ENCODE peak calls at places on chromosomes 13 and 19, in four cellular contexts. B is NCI-H748 treated with DMSO at 0.1 percent for 48 hours, O is neural crest cell, N is GM12865. P is an unnamed sample.

GRCh38 chr13:33313504-33313903 is 27.9 kb upstream of the STARD13 start:
- DNase-seq in B (no peak), O (no peak), N (no peak), P (no peak)

GRCh38 chr19:38869836-38870607 is 8.1 kb downstream of the RINL start:
- DNase-seq in B (no peak), O (peak), N (peak), P (peak)

GRCh38 chr19:19096641-19097627 is 33.1 kb downstream of the SLC25A42 start:
- DNase-seq in B (no peak), O (no peak), N (no peak), P (no peak)

GRCh38 chr19:50759886-50760285 is 10.4 kb upstream of the GPR32 start:
- DNase-seq in B (no peak), O (no peak), N (peak), P (peak)

GRCh38 chr13:101627556-101627943 is 175.1 kb downstream of the ITGBL1 start:
- DNase-seq in B (no peak), O (no peak), N (peak), P (no peak)

GRCh38 chr19:677601-678380 is 1.6 kb downstream of the FSTL3 start:
- DNase-seq in B (no peak), O (no peak), N (no peak), P (peak)

GRCh38 chr19:47330466-47330869 is 1.5 kb upstream of the C5AR2 start:
- DNase-seq in B (no peak), O (no peak), N (no peak), P (no peak)

GRCh38 chr13:88107486-88108044 is 436.4 kb downstream of the SLITRK5 start:
- DNase-seq in B (no peak), O (no peak), N (no peak), P (no peak)

GRCh38 chr19:13876834-13877233 is at the start of gene NANOS3:
- DNase-seq in B (no peak), O (no peak), N (no peak), P (no peak)

GRCh38 chr13:74006666-74007065 is 127.5 kb downstream of the KLF12 start:
- DNase-seq in B (no peak), O (no peak), N (no peak), P (no peak)

GRCh38 chr13:112965103-112965502 is 3.9 kb upstream of the MCF2L start:
- DNase-seq in B (no peak), O (no peak), N (no peak), P (no peak)

GRCh38 chr19:18044825-18045304 is 36.9 kb downstream of the ARRDC2 start:
- DNase-seq in B (no peak), O (no peak), N (peak), P (peak)

GRCh38 chr13:42333613-42334328 is 61.8 kb downstream of the AKAP11 start:
- DNase-seq in B (peak), O (no peak), N (peak), P (peak)

GRCh38 chr19:10260141-10260584 is 8.1 kb downstream of the MRPL4 start:
- DNase-seq in B (no peak), O (no peak), N (peak), P (peak)

GRCh38 chr19:43496960-43497359 is 7.6 kb downstream of the PHLDB3 start:
- DNase-seq in B (no peak), O (no peak), N (no peak), P (no peak)

GRCh38 chr19:12946092-12946845 is 607 bp downstream of the RAD23A start:
- DNase-seq in B (no peak), O (peak), N (peak), P (peak)

GRCh38 chr13:39130298-39130697 is 92.0 kb downstream of the NHLRC3 start:
- DNase-seq in B (no peak), O (no peak), N (no peak), P (no peak)